ENCODE peak calls at places on chromosomes 12 and 14, in five cellular contexts. K is endothelial cell of umbilical vein, C is GM23248, W is trophoblast cell, F is HepG2. O is an unnamed sample.

GRCh38 chr14:32939254-32940065 is 781 bp downstream of the NPAS3 start:
- DNase-seq in C (peak; percentile 86), W (peak; percentile 56), F (no peak), K (peak; percentile 68), O (no peak)

GRCh38 chr12:54010972-54011664 is 2.3 kb downstream of the HOXC8 start:
- DNase-seq in K (no peak), F (no peak), W (no peak), C (peak; percentile 41), O (no peak)

GRCh38 chr14:88614218-88614907 is 51.5 kb downstream of the ZC3H14 start:
- DNase-seq in K (peak; percentile 61), C (peak; percentile 71), W (no peak), F (no peak), O (no peak)

GRCh38 chr14:72904840-72905561 is 11.1 kb upstream of the DPF3 start:
- DNase-seq in W (peak; percentile 58), K (peak; percentile 68), C (peak; percentile 89), F (peak; percentile 53), O (no peak)

GRCh38 chr14:88837495-88837894 is 13.0 kb downstream of the TTC8 start:
- DNase-seq in K (no peak), C (no peak), W (no peak), F (no peak), O (no peak)

GRCh38 chr12:125028106-125028505 is 34.7 kb downstream of the BRI3BP start:
- DNase-seq in C (no peak), W (no peak), F (no peak), K (no peak), O (no peak)

GRCh38 chr14:77641534-77642341 is 25.3 kb upstream of the SPTLC2 start:
- DNase-seq in W (peak; percentile 80), K (peak; percentile 82), C (peak; percentile 82), F (no peak), O (no peak)

GRCh38 chr14:101977311-101978071 is 13.1 kb downstream of the DYNC1H1 start:
- DNase-seq in C (peak; percentile 27), W (no peak), F (no peak), K (no peak), O (no peak)

GRCh38 chr12:22729898-22730443 is 105.0 kb downstream of the ETNK1 start:
- DNase-seq in F (no peak), C (peak; percentile 71), W (no peak), K (peak; percentile 35), O (no peak)

GRCh38 chr14:43956741-43957140 is 550.3 kb downstream of the FSCB start:
- DNase-seq in C (no peak), W (no peak), K (no peak), F (no peak), O (no peak)

GRCh38 chr12:130626601-130627000 is 89.5 kb downstream of the RIMBP2 start:
- DNase-seq in K (no peak), C (no peak), F (no peak), W (no peak), O (no peak)

GRCh38 chr12:5391638-5392037 is 40.3 kb upstream of the NTF3 start:
- DNase-seq in W (no peak), K (no peak), F (no peak), C (peak; percentile 2), O (no peak)

GRCh38 chr14:103730490-103731035 is 15.0 kb downstream of the ZFYVE21 start:
- DNase-seq in K (no peak), C (no peak), W (no peak), F (no peak), O (no peak)

GRCh38 chr12:31482816-31483215 is 108.1 kb downstream of the DENND5B start:
- DNase-seq in F (no peak), K (peak; percentile 33), W (peak; percentile 72), C (peak; percentile 21), O (no peak)

GRCh38 chr14:104116544-104117340 is 21.6 kb upstream of the KIF26A start:
- DNase-seq in W (peak; percentile 55), K (no peak), C (no peak), F (no peak), O (no peak)

GRCh38 chr12:12445165-12445881 is 88.4 kb downstream of the BORCS5 start:
- DNase-seq in W (no peak), F (no peak), C (no peak), K (no peak), O (no peak)

GRCh38 chr12:12441891-12442461 is 85.1 kb downstream of the BORCS5 start:
- DNase-seq in K (no peak), F (no peak), W (no peak), C (no peak), O (peak; percentile 21)

GRCh38 chr12:12443482-12443881 is 86.6 kb downstream of the BORCS5 start:
- DNase-seq in C (no peak), F (no peak), K (peak; percentile 85), W (no peak), O (no peak)

GRCh38 chr12:12441051-12441807 is 84.4 kb downstream of the BORCS5 start:
- DNase-seq in W (no peak), C (no peak), K (no peak), F (no peak), O (no peak)

DNA sequence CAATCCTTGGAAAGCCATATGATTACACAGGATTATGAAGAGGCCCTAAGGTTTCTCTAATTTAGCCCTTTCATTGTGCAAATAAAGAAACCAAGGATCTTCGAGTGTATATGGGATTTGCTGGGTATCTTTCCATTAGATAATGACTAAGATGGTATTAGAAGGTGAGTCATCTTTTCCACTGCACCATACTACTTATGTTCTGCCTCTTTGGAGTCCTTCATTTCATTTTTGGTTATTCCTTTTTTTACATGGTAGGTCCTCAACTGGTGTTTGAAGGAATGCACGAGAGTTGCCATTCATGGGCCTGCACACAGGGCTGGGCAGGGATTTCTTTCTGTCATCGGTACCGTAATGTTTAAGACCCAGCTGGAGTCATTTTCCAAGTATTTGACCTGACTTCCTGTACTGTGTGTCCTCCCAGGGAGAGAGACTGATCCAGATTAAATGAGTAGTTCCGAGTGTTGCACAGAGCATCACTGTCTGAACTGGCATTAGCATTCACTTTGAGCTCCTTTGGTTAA is 85.7 kb downstream of the BORCS5 start:
- DNase-seq in C (peak; percentile 74), F (no peak), K (peak; percentile 75), W (no peak), O (peak; percentile 54)
- H2AFZ ChIP-seq in C (no peak overlapping the region), F (no peak overlapping the region), K (peak overlapping the region; percentile 5), W (no peak overlapping the region), O (no peak overlapping the region)

GRCh38 chr12:123971449-123971769 is 1.2 kb downstream of the CCDC92 start:
- DNase-seq in K (peak; percentile 51), C (no peak), W (no peak), F (no peak), O (no peak)
- H3K9ac ChIP-seq in K (peak overlapping the region; percentile 78), C (peak overlapping the region; percentile 82), W (peak overlapping the region; percentile 82), F (peak overlapping the region; percentile 90), O (peak overlapping the region; percentile 73)

GRCh38 chr14:59450716-59451115 is 14.5 kb downstream of the GPR135 start:
- DNase-seq in C (no peak), K (no peak), W (no peak), F (no peak), O (no peak)

GRCh38 chr14:59455411-59455810 is 9.8 kb downstream of the GPR135 start:
- DNase-seq in C (peak; percentile 79), W (no peak), K (no peak), F (no peak), O (no peak)

GRCh38 chr14:59451849-59452248 is 13.3 kb downstream of the GPR135 start:
- DNase-seq in F (no peak), W (no peak), K (no peak), C (no peak), O (no peak)

DNA sequence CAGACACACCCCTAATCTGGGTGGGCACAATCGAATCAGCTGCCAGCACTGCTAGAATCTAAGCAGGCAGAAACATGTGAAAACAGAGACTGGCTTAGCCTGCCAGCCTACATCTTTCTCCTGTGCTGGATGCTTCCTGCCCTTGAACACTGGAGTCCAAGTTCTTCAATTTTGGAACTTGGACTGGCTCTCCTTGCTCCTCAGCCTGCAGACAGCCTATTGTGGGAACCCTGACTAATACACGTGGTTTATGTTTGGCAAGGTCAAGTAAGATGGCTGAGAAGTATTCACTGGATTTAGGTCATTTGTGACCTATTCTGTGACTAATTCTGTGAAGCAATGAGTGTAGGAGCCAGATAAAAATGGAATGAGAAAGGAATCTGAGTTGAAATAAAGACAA is 11.0 kb downstream of the GPR135 start:
- DNase-seq in C (peak; percentile 96), W (no peak), K (peak; percentile 50), F (no peak), O (peak; percentile 21)
- H2AFZ ChIP-seq in C (no peak overlapping the region), W (no peak overlapping the region), K (no peak overlapping the region), F (no peak overlapping the region), O (no peak overlapping the region)

GRCh38 chr12:39620664-39621658 is 1.4 kb upstream of the ABCD2 start:
- DNase-seq in W (no peak), C (no peak), F (no peak), K (no peak), O (no peak)

GRCh38 chr12:39622306-39622705 is 2.7 kb upstream of the ABCD2 start:
- DNase-seq in F (no peak), K (no peak), W (no peak), C (no peak), O (no peak)

GRCh38 chr12:39623919-39624318 is 4.3 kb upstream of the ABCD2 start:
- DNase-seq in C (no peak), W (no peak), K (no peak), F (no peak), O (no peak)

GRCh38 chr12:39619660-39620433 is at the start of gene ABCD2:
- DNase-seq in W (peak; percentile 35), K (peak; percentile 76), F (peak; percentile 32), C (peak; percentile 84), O (no peak)

GRCh38 chr12:39621670-39622069 is 2.1 kb upstream of the ABCD2 start:
- DNase-seq in K (no peak), F (no peak), W (no peak), C (no peak), O (no peak)
- H3K9ac ChIP-seq in K (no peak overlapping the region), F (no peak overlapping the region), W (no peak overlapping the region), C (no peak overlapping the region), O (no peak overlapping the region)

DNA sequence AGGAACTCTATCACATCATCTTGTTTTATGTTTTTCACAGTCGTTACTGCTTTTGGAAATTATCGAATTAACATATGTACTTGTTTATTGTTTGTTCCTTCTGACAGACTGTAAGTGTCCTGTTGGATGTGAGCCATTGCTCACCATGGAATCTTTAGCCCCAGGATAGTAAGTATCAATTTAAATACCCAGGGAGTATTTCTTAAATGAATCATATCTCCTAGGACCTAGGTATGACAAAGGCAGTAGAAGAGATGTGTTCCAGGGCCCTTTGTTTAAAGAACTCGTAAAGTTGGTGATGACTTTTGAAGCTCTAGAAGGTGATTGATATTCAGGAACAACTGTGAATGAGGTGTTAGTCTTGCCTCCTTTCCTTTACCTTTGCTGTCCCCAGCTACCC is 30.3 kb upstream of the STRAP start:
- DNase-seq in F (no peak), W (peak; percentile 48), C (peak; percentile 29), K (no peak), O (no peak)
- H2AFZ ChIP-seq in F (no peak overlapping the region), W (no peak overlapping the region), C (peak overlapping the region; percentile 42), K (no peak overlapping the region), O (no peak overlapping the region)

DNA sequence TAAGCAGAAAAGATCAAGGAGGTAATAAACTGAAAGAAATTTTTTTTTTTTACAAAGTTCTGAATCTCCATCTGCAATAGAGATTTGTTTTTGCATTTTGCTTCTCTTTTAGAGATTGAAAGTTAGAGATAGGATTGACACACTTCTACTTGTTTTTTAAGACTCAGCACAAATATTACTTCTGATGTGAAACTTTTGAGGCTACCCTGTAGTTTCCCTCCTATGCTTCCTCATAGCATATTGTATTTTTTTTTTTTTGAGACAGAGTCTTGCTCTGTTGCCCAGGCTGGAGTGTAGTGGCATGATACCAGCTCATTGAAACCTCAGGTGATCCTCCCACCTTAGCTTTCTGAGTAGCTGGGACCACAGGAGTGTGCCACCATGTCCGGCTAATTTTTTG is 32.1 kb upstream of the SGPP1 start:
- DNase-seq in W (no peak), F (no peak), K (no peak), C (no peak), O (no peak)
- H3K9ac ChIP-seq in W (no peak overlapping the region), F (no peak overlapping the region), K (no peak overlapping the region), C (no peak overlapping the region), O (no peak overlapping the region)

O was measured in keratinocyte.